ENCODE peak calls at places on chromosomes 13 and 19, in nine cellular contexts. One of them, this sample, is unnamed.
A peak's percentile ranks its signal among the peaks of the same experiment; 100 is the strongest.

GRCh38 chr13:51148223-51148951 is 37.3 kb upstream of the C13orf42 start:
- DNase-seq in mucosa of gallbladder: no peak
- DNase-seq in SW480: no peak
- DNase-seq in IMR-90: no peak
- DNase-seq in stromal cell of bone marrow: no peak
- DNase-seq in effector memory CD4-positive, alpha-beta T cell: no peak
- DNase-seq in breast epithelium: no peak
- DNase-seq in KBM-7: no peak
- DNase-seq in hippocampal formation: no peak
- DNase-seq in this sample: no peak

GRCh38 chr19:51194527-51195315 is 30.2 kb upstream of the CD33 start:
- DNase-seq in effector memory CD4-positive, alpha-beta T cell: no peak
- DNase-seq in breast epithelium: no peak
- DNase-seq in hippocampal formation: no peak
- DNase-seq in mucosa of gallbladder: no peak
- DNase-seq in IMR-90: no peak
- DNase-seq in SW480: peak; percentile 68
- DNase-seq in KBM-7: peak; percentile 43
- DNase-seq in stromal cell of bone marrow: no peak
- DNase-seq in this sample: no peak

GRCh38 chr19:8468761-8469458 is 24.1 kb downstream of the HNRNPM start:
- DNase-seq in SW480: no peak
- DNase-seq in KBM-7: no peak
- DNase-seq in mucosa of gallbladder: no peak
- DNase-seq in breast epithelium: no peak
- DNase-seq in hippocampal formation: no peak
- DNase-seq in IMR-90: peak; percentile 74
- DNase-seq in stromal cell of bone marrow: no peak
- DNase-seq in effector memory CD4-positive, alpha-beta T cell: no peak
- DNase-seq in this sample: peak; percentile 63

GRCh38 chr19:16136185-16137067 is 7.1 kb upstream of the HSH2D start:
- DNase-seq in stromal cell of bone marrow: no peak
- DNase-seq in breast epithelium: no peak
- DNase-seq in SW480: no peak
- DNase-seq in hippocampal formation: no peak
- DNase-seq in KBM-7: no peak
- DNase-seq in effector memory CD4-positive, alpha-beta T cell: no peak
- DNase-seq in mucosa of gallbladder: no peak
- DNase-seq in IMR-90: no peak
- DNase-seq in this sample: no peak

GRCh38 chr19:48836089-48837017 is at the start of gene HSD17B14:
- DNase-seq in mucosa of gallbladder: no peak
- DNase-seq in breast epithelium: no peak
- DNase-seq in effector memory CD4-positive, alpha-beta T cell: no peak
- DNase-seq in stromal cell of bone marrow: no peak
- DNase-seq in IMR-90: no peak
- DNase-seq in hippocampal formation: no peak
- DNase-seq in SW480: no peak
- DNase-seq in KBM-7: no peak
- DNase-seq in this sample: peak; percentile 43

GRCh38 chr13:47420568-47420967 is 523.7 kb upstream of the HTR2A start:
- DNase-seq in breast epithelium: no peak
- DNase-seq in SW480: peak; percentile 36
- DNase-seq in KBM-7: no peak
- DNase-seq in effector memory CD4-positive, alpha-beta T cell: no peak
- DNase-seq in mucosa of gallbladder: peak; percentile 30
- DNase-seq in IMR-90: peak; percentile 49
- DNase-seq in hippocampal formation: no peak
- DNase-seq in stromal cell of bone marrow: no peak
- DNase-seq in this sample: peak; percentile 27

GRCh38 chr19:40539070-40539469 is 37.6 kb upstream of the SHKBP1 start:
- DNase-seq in breast epithelium: no peak
- DNase-seq in stromal cell of bone marrow: no peak
- DNase-seq in mucosa of gallbladder: no peak
- DNase-seq in KBM-7: no peak
- DNase-seq in SW480: no peak
- DNase-seq in IMR-90: no peak
- DNase-seq in hippocampal formation: no peak
- DNase-seq in effector memory CD4-positive, alpha-beta T cell: no peak
- DNase-seq in this sample: no peak

GRCh38 chr19:10808937-10809655 is 26.9 kb downstream of the TMED1 start:
- DNase-seq in effector memory CD4-positive, alpha-beta T cell: peak; percentile 14
- DNase-seq in SW480: peak; percentile 89
- DNase-seq in hippocampal formation: no peak
- DNase-seq in mucosa of gallbladder: peak; percentile 79
- DNase-seq in IMR-90: peak; percentile 21
- DNase-seq in breast epithelium: no peak
- DNase-seq in stromal cell of bone marrow: no peak
- DNase-seq in KBM-7: no peak
- DNase-seq in this sample: peak; percentile 52

GRCh38 chr13:50131998-50132936 is 117.0 kb downstream of the KCNRG start:
- DNase-seq in mucosa of gallbladder: no peak
- DNase-seq in IMR-90: no peak
- DNase-seq in stromal cell of bone marrow: no peak
- DNase-seq in KBM-7: no peak
- DNase-seq in hippocampal formation: no peak
- DNase-seq in effector memory CD4-positive, alpha-beta T cell: no peak
- DNase-seq in breast epithelium: no peak
- DNase-seq in SW480: no peak
- DNase-seq in this sample: no peak

GRCh38 chr13:92535222-92536006 is 691.2 kb upstream of the GPC6 start:
- DNase-seq in mucosa of gallbladder: no peak
- DNase-seq in KBM-7: no peak
- DNase-seq in stromal cell of bone marrow: no peak
- DNase-seq in IMR-90: no peak
- DNase-seq in SW480: no peak
- DNase-seq in breast epithelium: no peak
- DNase-seq in hippocampal formation: no peak
- DNase-seq in effector memory CD4-positive, alpha-beta T cell: no peak
- DNase-seq in this sample: no peak

GRCh38 chr19:50053119-50053518 is 27.3 kb downstream of the ZNF473 start:
- DNase-seq in hippocampal formation: no peak
- DNase-seq in IMR-90: no peak
- DNase-seq in KBM-7: no peak
- DNase-seq in stromal cell of bone marrow: no peak
- DNase-seq in SW480: no peak
- DNase-seq in mucosa of gallbladder: no peak
- DNase-seq in breast epithelium: no peak
- DNase-seq in effector memory CD4-positive, alpha-beta T cell: no peak
- DNase-seq in this sample: no peak

GRCh38 chr13:100290165-100290801 is 201.4 kb downstream of the PCCA start:
- DNase-seq in KBM-7: no peak
- DNase-seq in effector memory CD4-positive, alpha-beta T cell: no peak
- DNase-seq in stromal cell of bone marrow: no peak
- DNase-seq in breast epithelium: no peak
- DNase-seq in IMR-90: peak; percentile 44
- DNase-seq in SW480: no peak
- DNase-seq in mucosa of gallbladder: no peak
- DNase-seq in hippocampal formation: no peak
- DNase-seq in this sample: no peak

GRCh38 chr13:41546372-41547252 is 89.3 kb downstream of the RGCC start:
- DNase-seq in stromal cell of bone marrow: peak; percentile 55
- DNase-seq in mucosa of gallbladder: no peak
- DNase-seq in effector memory CD4-positive, alpha-beta T cell: no peak
- DNase-seq in KBM-7: no peak
- DNase-seq in breast epithelium: no peak
- DNase-seq in IMR-90: peak; percentile 89
- DNase-seq in hippocampal formation: no peak
- DNase-seq in SW480: peak; percentile 92
- DNase-seq in this sample: peak; percentile 83

GRCh38 chr13:110826861-110827672 is 87.8 kb downstream of the ANKRD10 start:
- DNase-seq in IMR-90: no peak
- DNase-seq in effector memory CD4-positive, alpha-beta T cell: no peak
- DNase-seq in hippocampal formation: no peak
- DNase-seq in mucosa of gallbladder: no peak
- DNase-seq in SW480: no peak
- DNase-seq in breast epithelium: no peak
- DNase-seq in stromal cell of bone marrow: no peak
- DNase-seq in KBM-7: peak; percentile 23
- DNase-seq in this sample: no peak

GRCh38 chr19:46955813-46956371 is 63.7 kb upstream of the NPAS1 start:
- DNase-seq in stromal cell of bone marrow: no peak
- DNase-seq in SW480: no peak
- DNase-seq in IMR-90: no peak
- DNase-seq in KBM-7: no peak
- DNase-seq in breast epithelium: no peak
- DNase-seq in mucosa of gallbladder: no peak
- DNase-seq in effector memory CD4-positive, alpha-beta T cell: no peak
- DNase-seq in hippocampal formation: no peak
- DNase-seq in this sample: no peak

GRCh38 chr19:15296841-15297415 is 35.4 kb downstream of the BRD4 start:
- DNase-seq in breast epithelium: no peak
- DNase-seq in mucosa of gallbladder: no peak
- DNase-seq in stromal cell of bone marrow: no peak
- DNase-seq in SW480: peak; percentile 70
- DNase-seq in effector memory CD4-positive, alpha-beta T cell: no peak
- DNase-seq in KBM-7: no peak
- DNase-seq in IMR-90: no peak
- DNase-seq in hippocampal formation: no peak
- DNase-seq in this sample: peak; percentile 33

GRCh38 chr13:20525144-20525600 is 485 bp downstream of the CRYL1 start:
- DNase-seq in hippocampal formation: peak; percentile 50
- DNase-seq in effector memory CD4-positive, alpha-beta T cell: no peak
- DNase-seq in SW480: peak; percentile 52
- DNase-seq in stromal cell of bone marrow: no peak
- DNase-seq in mucosa of gallbladder: peak; percentile 15
- DNase-seq in breast epithelium: no peak
- DNase-seq in IMR-90: no peak
- DNase-seq in KBM-7: no peak
- DNase-seq in this sample: no peak

This sample was measured in AG10803.